ENCODE peak calls at places on chromosome 9, in nine cellular contexts. N is Peyer's patch; V is CD8-positive, alpha-beta memory T cell; I is heart left ventricle; Y is kidney; C is brain microvascular endothelial cell; A is prostate gland; O is foreskin fibroblast; E is SJCRH30. X is an unnamed sample.

GRCh38 chr9:122333169-122333808 is 37.5 kb upstream of the PTGS1 start:
- DNase-seq in N (no peak), V (no peak), I (no peak), Y (no peak), C (no peak), A (no peak), O (no peak), E (no peak), X (no peak)

GRCh38 chr9:114397219-114397847 is 9.6 kb upstream of the AKNA start:
- DNase-seq in N (no peak), V (no peak), I (no peak), Y (no peak), C (no peak), A (no peak), O (no peak), E (no peak), X (no peak)

GRCh38 chr9:116275418-116276295 is 122.1 kb downstream of the PAPPA start:
- DNase-seq in N (no peak), V (no peak), I (no peak), Y (no peak), C (peak), A (no peak), O (peak), E (no peak), X (no peak)

GRCh38 chr9:107628444-107628843 is 138.9 kb upstream of the KLF4 start:
- DNase-seq in N (no peak), V (no peak), I (no peak), Y (no peak), C (no peak), A (no peak), O (no peak), E (no peak), X (no peak)

GRCh38 chr9:77588319-77588937 is 59.7 kb downstream of the GNA14 start:
- DNase-seq in N (no peak), V (no peak), I (no peak), Y (no peak), C (peak), A (no peak), O (peak), E (peak), X (no peak)

GRCh38 chr9:132018957-132019405 is 60.7 kb downstream of the MED27 start:
- DNase-seq in N (no peak), V (no peak), I (no peak), Y (no peak), C (no peak), A (no peak), O (no peak), E (no peak), X (no peak)

GRCh38 chr9:107739601-107740082 is 250.1 kb upstream of the KLF4 start:
- DNase-seq in N (no peak), V (no peak), I (peak), Y (peak), C (no peak), A (peak), O (peak), E (peak), X (no peak)

GRCh38 chr9:22079873-22080341 is 70.8 kb upstream of the CDKN2B start:
- DNase-seq in N (no peak), V (peak), I (no peak), Y (no peak), C (no peak), A (no peak), O (peak), E (no peak), X (no peak)

GRCh38 chr9:89808076-89808701 is 203.4 kb downstream of the GADD45G start:
- DNase-seq in N (no peak), V (no peak), I (no peak), Y (no peak), C (peak), A (no peak), O (no peak), E (peak), X (no peak)

GRCh38 chr9:126327750-126328120 is 1.1 kb downstream of the MVB12B start:
- DNase-seq in N (no peak), V (no peak), I (no peak), Y (no peak), C (no peak), A (no peak), O (no peak), E (peak), X (no peak)

GRCh38 chr9:130122465-130122864 is 49.7 kb upstream of the NCS1 start:
- DNase-seq in N (no peak), V (no peak), I (no peak), Y (no peak), C (no peak), A (no peak), O (no peak), E (peak), X (no peak)

GRCh38 chr9:110890416-110890815 is 147.9 kb downstream of the LPAR1 start:
- DNase-seq in N (no peak), V (no peak), I (no peak), Y (no peak), C (no peak), A (no peak), O (no peak), E (peak), X (no peak)

GRCh38 chr9:114371343-114371985 is 16.3 kb downstream of the AKNA start:
- DNase-seq in N (no peak), V (no peak), I (no peak), Y (peak), C (no peak), A (no peak), O (no peak), E (no peak), X (no peak)

GRCh38 chr9:107606149-107606790 is 116.7 kb upstream of the KLF4 start:
- DNase-seq in N (no peak), V (no peak), I (no peak), Y (no peak), C (no peak), A (no peak), O (no peak), E (no peak), X (no peak)

GRCh38 chr9:21653091-21653490 is 149.3 kb upstream of the MTAP start:
- DNase-seq in N (no peak), V (no peak), I (no peak), Y (no peak), C (no peak), A (no peak), O (no peak), E (no peak), X (no peak)

GRCh38 chr9:98908897-98909634 is 34.6 kb upstream of the COL15A1 start:
- DNase-seq in N (no peak), V (no peak), I (no peak), Y (no peak), C (peak), A (no peak), O (peak), E (no peak), X (no peak)

GRCh38 chr9:22108581-22109370 is 99.7 kb upstream of the CDKN2B start:
- DNase-seq in N (no peak), V (no peak), I (no peak), Y (no peak), C (no peak), A (no peak), O (no peak), E (no peak), X (no peak)

GRCh38 chr9:110249639-110250038 is 6.7 kb downstream of the TXN start:
- DNase-seq in N (no peak), V (no peak), I (no peak), Y (no peak), C (no peak), A (no peak), O (no peak), E (no peak), X (no peak)

GRCh38 chr9:115263731-115264130 is 145.8 kb upstream of the TNC start:
- DNase-seq in N (no peak), V (no peak), I (no peak), Y (no peak), C (no peak), A (no peak), O (peak), E (no peak), X (no peak)

GRCh38 chr9:127589955-127590370 is 22.1 kb upstream of the STXBP1 start:
- DNase-seq in N (peak), V (peak), I (peak), Y (peak), C (peak), A (peak), O (peak), E (peak), X (peak)

GRCh38 chr9:137352511-137353222 is 50.6 kb upstream of the NRARP start:
- DNase-seq in N (no peak), V (no peak), I (no peak), Y (peak), C (no peak), A (no peak), O (no peak), E (no peak), X (no peak)
- H3K4me3 ChIP-seq in N (no peak), V (no peak), I (no peak), Y (no peak), C (no peak), A (no peak), O (no peak), E (no peak), X (no peak)

DNA sequence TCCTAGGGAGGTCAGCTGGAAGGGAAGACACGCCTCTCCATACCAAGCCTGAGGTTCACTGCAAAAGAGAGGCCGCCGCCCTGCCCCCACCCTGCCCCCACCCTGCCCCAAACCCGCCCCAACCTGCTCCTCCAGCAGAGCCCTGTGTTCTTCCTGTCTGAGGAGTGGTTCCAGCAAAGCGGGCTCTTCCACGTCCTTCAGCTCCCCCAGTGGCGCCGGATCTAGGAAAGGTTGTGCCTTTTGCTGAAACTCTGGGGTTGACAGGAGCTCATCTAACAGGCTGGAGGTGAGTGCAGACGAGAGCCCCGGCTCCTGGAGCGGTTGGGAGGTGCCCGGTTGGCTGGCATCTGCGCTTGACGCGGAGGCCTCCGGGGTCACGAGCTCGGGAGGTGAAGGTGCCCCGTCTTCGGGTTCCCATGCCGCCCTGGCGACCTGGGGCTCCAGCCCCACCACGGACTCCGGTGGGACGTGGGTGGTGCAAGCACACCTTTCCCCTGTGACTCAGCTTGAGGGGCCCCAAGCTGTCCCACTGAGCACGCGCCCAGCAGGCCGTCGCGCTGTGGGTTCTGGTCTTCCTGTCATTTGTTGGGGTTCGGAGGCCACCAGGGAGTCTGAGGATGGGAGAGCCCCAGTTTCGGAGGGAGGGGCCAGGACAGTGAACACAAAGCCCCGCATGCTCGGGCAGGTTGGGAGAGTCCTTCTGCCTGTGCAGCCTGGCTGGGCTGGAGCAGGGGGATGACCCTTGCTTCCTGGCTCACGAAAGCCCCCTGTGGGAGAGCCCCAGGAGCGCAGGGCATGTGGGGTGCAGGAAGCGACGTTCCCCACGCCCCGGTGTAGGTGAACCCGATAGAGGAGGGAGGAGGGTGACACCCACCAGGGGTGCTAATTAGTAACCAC is 1467.1 kb downstream of the FOXD4L5 start:
- DNase-seq in N (peak), V (peak), I (peak), Y (peak), C (peak), A (peak), O (peak), E (peak), X (no peak)
- H3K4me3 ChIP-seq in N (peak), V (peak), I (no peak), Y (no peak), C (peak), A (peak), O (peak), E (no peak), X (no peak)

GRCh38 chr9:133557581-133557980 is 23.1 kb downstream of the ADAMTSL2 start:
- DNase-seq in N (no peak), V (no peak), I (no peak), Y (no peak), C (no peak), A (no peak), O (no peak), E (peak), X (no peak)
- H3K4me3 ChIP-seq in N (no peak), V (no peak), I (no peak), Y (no peak), C (no peak), A (no peak), O (no peak), E (peak), X (no peak)

DNA sequence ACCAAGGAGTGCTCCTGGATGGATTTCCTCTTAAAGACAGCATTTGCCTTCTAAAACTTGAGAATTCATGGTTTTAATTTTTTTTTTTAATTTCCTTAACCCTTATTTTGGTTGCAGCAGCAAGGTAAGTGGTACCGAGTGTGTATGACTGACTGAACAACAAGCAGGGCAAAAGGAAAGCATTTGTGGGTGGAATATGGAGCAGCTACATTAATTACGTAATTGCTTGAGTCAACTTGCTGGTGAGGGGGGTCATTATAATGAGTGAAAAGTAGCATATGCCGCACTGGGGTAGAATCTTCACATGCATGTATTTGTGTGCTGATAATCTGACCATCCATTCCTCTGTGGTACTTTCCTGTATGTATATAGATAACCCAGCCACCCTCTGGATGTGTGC is 147.7 kb upstream of the RUSC2 start:
- DNase-seq in N (no peak), V (no peak), I (no peak), Y (no peak), C (no peak), A (no peak), O (peak), E (no peak), X (no peak)
- H3K4me3 ChIP-seq in N (no peak), V (no peak), I (no peak), Y (peak), C (no peak), A (no peak), O (peak), E (no peak), X (no peak)

GRCh38 chr9:92263131-92263530 is 30.4 kb downstream of the IARS1 start:
- DNase-seq in N (no peak), V (no peak), I (no peak), Y (no peak), C (no peak), A (no peak), O (no peak), E (peak), X (no peak)

GRCh38 chr9:92254401-92255337 is 38.8 kb downstream of the IARS1 start:
- DNase-seq in N (no peak), V (no peak), I (no peak), Y (no peak), C (no peak), A (no peak), O (no peak), E (no peak), X (no peak)

GRCh38 chr9:92253656-92254055 is 39.8 kb downstream of the IARS1 start:
- DNase-seq in N (no peak), V (no peak), I (no peak), Y (no peak), C (no peak), A (no peak), O (no peak), E (no peak), X (no peak)

DNA sequence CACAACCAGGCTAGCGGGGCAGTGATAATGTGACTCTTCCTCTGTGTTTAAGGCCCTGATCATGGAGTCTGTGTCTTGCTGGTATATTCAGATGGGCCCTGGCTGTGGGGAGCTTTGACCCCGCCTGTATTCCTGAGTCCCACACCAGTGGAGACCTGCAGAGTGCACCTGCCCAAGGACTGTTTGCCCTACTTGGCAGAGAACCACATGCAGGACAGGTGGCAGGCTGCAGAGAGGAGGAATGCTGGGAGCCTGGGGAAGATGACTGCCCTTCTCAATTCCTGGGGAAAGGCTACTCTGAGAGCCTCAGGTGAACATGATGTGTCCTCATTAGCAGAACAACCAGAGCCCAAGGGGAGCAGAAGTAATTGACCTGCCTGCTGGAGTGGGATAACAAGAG is 36.2 kb downstream of the IARS1 start:
- DNase-seq in N (no peak), V (no peak), I (no peak), Y (no peak), C (no peak), A (no peak), O (no peak), E (no peak), X (no peak)
- H3K4me3 ChIP-seq in N (no peak), V (no peak), I (no peak), Y (no peak), C (no peak), A (no peak), O (no peak), E (no peak), X (no peak)

GRCh38 chr9:34588671-34589370 is 703 bp downstream of the CNTFR start:
- DNase-seq in N (no peak), V (no peak), I (no peak), Y (no peak), C (no peak), A (no peak), O (no peak), E (no peak), X (no peak)
- H3K4me3 ChIP-seq in N (peak), V (no peak), I (no peak), Y (peak), C (no peak), A (peak), O (no peak), E (no peak), X (no peak)